ENCODE peak calls at places on chromosomes 11 and 22, in eight cellular contexts. One of them, this sample, is unnamed.

GRCh38 chr11:82995754-82996398 is 75.8 kb downstream of the RAB30 start:
- DNase-seq in psoas muscle: peak; percentile 70
- DNase-seq in HCT116: no peak
- DNase-seq in tibial nerve: peak; percentile 19
- DNase-seq in stomach: no peak
- DNase-seq in Caco-2: no peak
- DNase-seq in heart right ventricle: no peak
- DNase-seq in H9: no peak
- DNase-seq in this sample: no peak

GRCh38 chr11:23212829-23213228 is 352.6 kb upstream of the CCDC179 start:
- DNase-seq in psoas muscle: no peak
- DNase-seq in HCT116: no peak
- DNase-seq in tibial nerve: no peak
- DNase-seq in stomach: no peak
- DNase-seq in Caco-2: no peak
- DNase-seq in heart right ventricle: no peak
- DNase-seq in H9: no peak
- DNase-seq in this sample: no peak

GRCh38 chr11:126655807-126656128 is 300.3 kb downstream of the ST3GAL4 start:
- DNase-seq in psoas muscle: no peak
- DNase-seq in HCT116: no peak
- DNase-seq in tibial nerve: no peak
- DNase-seq in stomach: no peak
- DNase-seq in Caco-2: no peak
- DNase-seq in heart right ventricle: no peak
- DNase-seq in H9: no peak
- DNase-seq in this sample: no peak

GRCh38 chr11:123519055-123519796 is 89.2 kb downstream of the GRAMD1B start:
- DNase-seq in psoas muscle: no peak
- DNase-seq in HCT116: peak; percentile 7
- DNase-seq in tibial nerve: no peak
- DNase-seq in stomach: no peak
- DNase-seq in Caco-2: peak; percentile 24
- DNase-seq in heart right ventricle: no peak
- DNase-seq in H9: peak; percentile 46
- DNase-seq in this sample: no peak

GRCh38 chr22:39232806-39233735 is 11.7 kb downstream of the PDGFB start:
- DNase-seq in psoas muscle: peak; percentile 48
- DNase-seq in HCT116: no peak
- DNase-seq in tibial nerve: no peak
- DNase-seq in stomach: no peak
- DNase-seq in Caco-2: no peak
- DNase-seq in heart right ventricle: no peak
- DNase-seq in H9: no peak
- DNase-seq in this sample: no peak

GRCh38 chr22:37472418-37473006 is 13.7 kb downstream of the MFNG start:
- DNase-seq in psoas muscle: no peak
- DNase-seq in HCT116: no peak
- DNase-seq in tibial nerve: no peak
- DNase-seq in stomach: peak; percentile 67
- DNase-seq in Caco-2: peak; percentile 61
- DNase-seq in heart right ventricle: no peak
- DNase-seq in H9: peak; percentile 63
- DNase-seq in this sample: peak; percentile 60

GRCh38 chr11:33861366-33861765 is 30.5 kb downstream of the LMO2 start:
- DNase-seq in psoas muscle: no peak
- DNase-seq in HCT116: no peak
- DNase-seq in tibial nerve: no peak
- DNase-seq in stomach: no peak
- DNase-seq in Caco-2: no peak
- DNase-seq in heart right ventricle: no peak
- DNase-seq in H9: no peak
- DNase-seq in this sample: no peak

GRCh38 chr11:58059011-58059358 is 28.2 kb downstream of the OR6Q1 start:
- DNase-seq in psoas muscle: no peak
- DNase-seq in HCT116: no peak
- DNase-seq in tibial nerve: no peak
- DNase-seq in stomach: no peak
- DNase-seq in Caco-2: no peak
- DNase-seq in heart right ventricle: no peak
- DNase-seq in H9: no peak
- DNase-seq in this sample: no peak

GRCh38 chr11:12167098-12167999 is 57.0 kb downstream of the MICAL2 start:
- DNase-seq in psoas muscle: no peak
- DNase-seq in HCT116: peak; percentile 95
- DNase-seq in tibial nerve: no peak
- DNase-seq in stomach: no peak
- DNase-seq in Caco-2: peak; percentile 91
- DNase-seq in heart right ventricle: no peak
- DNase-seq in H9: no peak
- DNase-seq in this sample: no peak

GRCh38 chr22:42400811-42401547 is 31.2 kb downstream of the NFAM1 start:
- DNase-seq in psoas muscle: no peak
- DNase-seq in HCT116: no peak
- DNase-seq in tibial nerve: no peak
- DNase-seq in stomach: no peak
- DNase-seq in Caco-2: no peak
- DNase-seq in heart right ventricle: no peak
- DNase-seq in H9: no peak
- DNase-seq in this sample: no peak

GRCh38 chr22:37115032-37115431 is 5.5 kb upstream of the TMPRSS6 start:
- DNase-seq in psoas muscle: no peak
- DNase-seq in HCT116: no peak
- DNase-seq in tibial nerve: no peak
- DNase-seq in stomach: no peak
- DNase-seq in Caco-2: no peak
- DNase-seq in heart right ventricle: no peak
- DNase-seq in H9: no peak
- DNase-seq in this sample: no peak

DNA sequence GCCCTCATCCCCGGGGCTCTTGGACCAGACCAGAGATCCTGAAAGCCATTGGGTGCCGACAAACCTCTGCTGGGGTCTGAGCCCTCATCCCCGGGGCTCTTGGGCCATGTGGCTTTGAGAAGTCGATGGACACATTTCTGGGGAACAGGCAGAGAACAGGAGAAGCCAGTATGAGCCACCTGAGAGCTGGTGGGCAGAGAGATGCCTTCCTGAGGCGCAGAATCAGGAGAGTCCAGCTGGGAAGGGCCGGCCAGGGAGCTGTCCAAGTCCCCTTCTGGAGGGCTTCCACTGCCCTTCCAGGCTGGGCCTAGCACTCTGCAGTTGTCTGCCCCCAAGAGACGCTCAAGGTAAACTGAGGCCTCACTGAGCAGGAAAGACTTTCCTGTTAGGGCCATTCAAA is 1398.1 kb downstream of the BRD1 start:
- DNase-seq in psoas muscle: no peak
- DNase-seq in HCT116: no peak
- DNase-seq in tibial nerve: no peak
- DNase-seq in stomach: no peak
- DNase-seq in Caco-2: no peak
- DNase-seq in heart right ventricle: no peak
- DNase-seq in H9: no peak
- DNase-seq in this sample: no peak
- H3K9me3 ChIP-seq in psoas muscle: no peaks in the 10 kb centered on the region
- H3K9me3 ChIP-seq in HCT116: no peaks in the 10 kb centered on the region
- H3K9me3 ChIP-seq in tibial nerve: no peaks in the 10 kb centered on the region
- H3K9me3 ChIP-seq in stomach: no peaks in the 10 kb centered on the region
- H3K9me3 ChIP-seq in Caco-2: no peaks in the 10 kb centered on the region
- H3K9me3 ChIP-seq in heart right ventricle: no peaks in the 10 kb centered on the region
- H3K9me3 ChIP-seq in H9: no peaks in the 10 kb centered on the region
- H3K9me3 ChIP-seq in this sample: peaks cover 8% of the 10 kb centered on the region

GRCh38 chr11:14520086-14520901 is at the start of gene PSMA1:
- DNase-seq in psoas muscle: peak; percentile 97
- DNase-seq in HCT116: peak; percentile 89
- DNase-seq in tibial nerve: peak; percentile 91
- DNase-seq in stomach: peak; percentile 95
- DNase-seq in Caco-2: peak; percentile 96
- DNase-seq in heart right ventricle: peak; percentile 94
- DNase-seq in H9: peak; percentile 97
- DNase-seq in this sample: peak; percentile 87
- TF ChIP-seq CTCF in psoas muscle: peak; percentile 58
- TF ChIP-seq CTCF in HCT116: no peak
- TF ChIP-seq CTCF in tibial nerve: peak; percentile 87
- TF ChIP-seq CTCF in stomach: peak; percentile 53
- TF ChIP-seq CTCF in Caco-2: no peak
- TF ChIP-seq CTCF in heart right ventricle: peak; percentile 57
- TF ChIP-seq CTCF in H9: peak; percentile 20
- TF ChIP-seq CTCF in this sample: peak; percentile 5

GRCh38 chr22:47282366-47282765 is 519.9 kb downstream of the TBC1D22A start:
- DNase-seq in psoas muscle: no peak
- DNase-seq in HCT116: no peak
- DNase-seq in tibial nerve: no peak
- DNase-seq in stomach: no peak
- DNase-seq in Caco-2: no peak
- DNase-seq in heart right ventricle: no peak
- DNase-seq in H9: no peak
- DNase-seq in this sample: no peak

GRCh38 chr22:47283616-47284270 is 521.3 kb downstream of the TBC1D22A start:
- DNase-seq in psoas muscle: peak; percentile 29
- DNase-seq in HCT116: no peak
- DNase-seq in tibial nerve: no peak
- DNase-seq in stomach: no peak
- DNase-seq in Caco-2: no peak
- DNase-seq in heart right ventricle: no peak
- DNase-seq in H9: no peak
- DNase-seq in this sample: no peak

GRCh38 chr22:47279337-47279736 is 516.9 kb downstream of the TBC1D22A start:
- DNase-seq in psoas muscle: no peak
- DNase-seq in HCT116: no peak
- DNase-seq in tibial nerve: no peak
- DNase-seq in stomach: no peak
- DNase-seq in Caco-2: no peak
- DNase-seq in heart right ventricle: no peak
- DNase-seq in H9: no peak
- DNase-seq in this sample: no peak

GRCh38 chr22:47282851-47283250 is 520.4 kb downstream of the TBC1D22A start:
- DNase-seq in psoas muscle: peak; percentile 29
- DNase-seq in HCT116: no peak
- DNase-seq in tibial nerve: no peak
- DNase-seq in stomach: no peak
- DNase-seq in Caco-2: no peak
- DNase-seq in heart right ventricle: no peak
- DNase-seq in H9: no peak
- DNase-seq in this sample: no peak

GRCh38 chr22:47281126-47282106 is 519.0 kb downstream of the TBC1D22A start:
- DNase-seq in psoas muscle: peak; percentile 32
- DNase-seq in HCT116: no peak
- DNase-seq in tibial nerve: no peak
- DNase-seq in stomach: no peak
- DNase-seq in Caco-2: no peak
- DNase-seq in heart right ventricle: no peak
- DNase-seq in H9: no peak
- DNase-seq in this sample: no peak
- H3K9me3 ChIP-seq in psoas muscle: no peaks in the 10 kb centered on the region
- H3K9me3 ChIP-seq in HCT116: no peaks in the 10 kb centered on the region
- H3K9me3 ChIP-seq in tibial nerve: no peaks in the 10 kb centered on the region
- H3K9me3 ChIP-seq in stomach: no peaks in the 10 kb centered on the region
- H3K9me3 ChIP-seq in Caco-2: no peaks in the 10 kb centered on the region
- H3K9me3 ChIP-seq in heart right ventricle: no peaks in the 10 kb centered on the region
- H3K9me3 ChIP-seq in H9: peaks cover 90% of the 10 kb centered on the region
- H3K9me3 ChIP-seq in this sample: no peaks in the 10 kb centered on the region

GRCh38 chr11:78000193-78000592 is 5.7 kb upstream of the INTS4 start:
- DNase-seq in psoas muscle: no peak
- DNase-seq in HCT116: peak; percentile 68
- DNase-seq in tibial nerve: no peak
- DNase-seq in stomach: peak; percentile 46
- DNase-seq in Caco-2: peak; percentile 77
- DNase-seq in heart right ventricle: peak; percentile 25
- DNase-seq in H9: peak; percentile 73
- DNase-seq in this sample: peak; percentile 63
- TF ChIP-seq CTCF in psoas muscle: peak; percentile 50
- TF ChIP-seq CTCF in HCT116: peak; percentile 71
- TF ChIP-seq CTCF in tibial nerve: peak; percentile 45
- TF ChIP-seq CTCF in stomach: peak; percentile 66
- TF ChIP-seq CTCF in Caco-2: peak; percentile 91
- TF ChIP-seq CTCF in heart right ventricle: peak; percentile 60
- TF ChIP-seq CTCF in H9: peak; percentile 82
- TF ChIP-seq CTCF in this sample: peak; percentile 89

DNA sequence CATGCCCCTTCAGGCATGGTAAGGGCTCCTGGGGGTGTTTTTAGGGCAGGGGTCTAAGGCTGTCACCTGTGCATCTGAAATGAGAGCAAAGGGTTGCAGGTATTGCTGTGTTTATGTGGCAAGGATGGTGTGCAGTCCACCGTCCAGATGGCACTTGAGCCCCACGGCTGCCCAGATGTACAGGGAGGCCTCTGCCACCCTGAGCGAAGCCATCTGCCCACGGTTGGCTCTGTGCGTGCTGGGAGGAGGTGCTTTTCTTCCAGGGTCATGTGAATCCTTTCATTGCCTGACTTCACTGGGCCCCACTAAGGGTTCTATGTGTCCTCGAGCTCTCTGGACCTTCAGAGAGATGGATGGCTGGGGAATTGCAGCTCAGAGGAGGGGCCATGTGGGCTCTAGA is 89.8 kb downstream of the CTTN start:
- DNase-seq in psoas muscle: peak; percentile 15
- DNase-seq in HCT116: no peak
- DNase-seq in tibial nerve: no peak
- DNase-seq in stomach: no peak
- DNase-seq in Caco-2: no peak
- DNase-seq in heart right ventricle: no peak
- DNase-seq in H9: no peak
- DNase-seq in this sample: no peak
- H3K9me3 ChIP-seq in psoas muscle: peaks cover 3% of the 10 kb centered on the region
- H3K9me3 ChIP-seq in HCT116: peaks cover 12% of the 10 kb centered on the region
- H3K9me3 ChIP-seq in tibial nerve: peaks cover 6% of the 10 kb centered on the region
- H3K9me3 ChIP-seq in stomach: peaks cover 6% of the 10 kb centered on the region
- H3K9me3 ChIP-seq in Caco-2: peaks cover 13% of the 10 kb centered on the region
- H3K9me3 ChIP-seq in heart right ventricle: no peaks in the 10 kb centered on the region
- H3K9me3 ChIP-seq in H9: peaks cover 6% of the 10 kb centered on the region
- H3K9me3 ChIP-seq in this sample: peaks cover 5% of the 10 kb centered on the region

GRCh38 chr11:31262761-31263160 is 106.8 kb downstream of the DCDC1 start:
- DNase-seq in psoas muscle: no peak
- DNase-seq in HCT116: no peak
- DNase-seq in tibial nerve: no peak
- DNase-seq in stomach: no peak
- DNase-seq in Caco-2: no peak
- DNase-seq in heart right ventricle: no peak
- DNase-seq in H9: no peak
- DNase-seq in this sample: no peak

GRCh38 chr11:31267720-31268119 is 101.8 kb downstream of the DCDC1 start:
- DNase-seq in psoas muscle: no peak
- DNase-seq in HCT116: no peak
- DNase-seq in tibial nerve: no peak
- DNase-seq in stomach: no peak
- DNase-seq in Caco-2: no peak
- DNase-seq in heart right ventricle: no peak
- DNase-seq in H9: no peak
- DNase-seq in this sample: no peak

DNA sequence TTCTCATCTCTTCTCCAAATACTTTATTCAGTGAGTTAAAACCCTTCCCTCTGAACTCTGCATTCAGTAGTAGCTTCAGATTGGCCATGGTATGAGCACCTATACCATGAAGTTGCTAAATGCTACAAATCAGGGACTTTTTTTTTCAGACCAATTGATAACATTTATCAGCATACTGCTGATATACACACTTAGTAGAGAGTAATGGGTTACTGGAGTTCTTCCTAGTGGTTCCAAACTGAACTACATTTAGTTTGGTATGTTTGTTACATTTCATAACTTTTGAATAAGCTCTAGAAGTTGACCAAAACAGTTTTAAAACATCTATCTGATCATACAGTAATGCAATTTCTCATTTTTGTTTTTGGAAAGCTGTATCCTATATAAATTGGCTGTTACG is 104.7 kb downstream of the DCDC1 start:
- DNase-seq in psoas muscle: no peak
- DNase-seq in HCT116: no peak
- DNase-seq in tibial nerve: no peak
- DNase-seq in stomach: no peak
- DNase-seq in Caco-2: no peak
- DNase-seq in heart right ventricle: no peak
- DNase-seq in H9: no peak
- DNase-seq in this sample: no peak
- TF ChIP-seq CTCF in psoas muscle: no peak
- TF ChIP-seq CTCF in HCT116: no peak
- TF ChIP-seq CTCF in tibial nerve: no peak
- TF ChIP-seq CTCF in stomach: no peak
- TF ChIP-seq CTCF in Caco-2: peak; percentile 21
- TF ChIP-seq CTCF in heart right ventricle: no peak
- TF ChIP-seq CTCF in H9: peak; percentile 34
- TF ChIP-seq CTCF in this sample: no peak

This sample was measured in BE2C.